ENCODE peak calls at places on chromosomes 2 and 18, in nine cellular contexts. P, G, U, B, I, R, X, S and A are unnamed samples.
A peak's percentile ranks its signal among the peaks of the same experiment; 100 is the strongest.

GRCh38 chr2:28276076-28276618 is 116.5 kb upstream of the FOSL2 start:
- DNase-seq in P (no peak), G (no peak), U (peak; percentile 95), B (no peak), I (no peak), R (peak; percentile 98), X (no peak), S (peak; percentile 95), A (peak; percentile 97)

GRCh38 chr2:1049691-1050090 is 99.0 kb downstream of the SNTG2 start:
- DNase-seq in P (no peak), G (no peak), U (no peak), B (no peak), I (no peak), R (no peak), X (no peak), S (peak; percentile 18), A (peak; percentile 35)

GRCh38 chr2:58992062-58992736 is 751.1 kb upstream of the FANCL start:
- DNase-seq in P (no peak), G (no peak), U (no peak), B (no peak), I (no peak), R (no peak), X (no peak), S (no peak), A (no peak)

GRCh38 chr18:79772865-79773696 is 24.7 kb upstream of the KCNG2 start:
- DNase-seq in P (no peak), G (no peak), U (no peak), B (no peak), I (peak; percentile 14), R (no peak), X (no peak), S (no peak), A (no peak)

GRCh38 chr2:234679766-234680687 is 183.1 kb upstream of the ARL4C start:
- DNase-seq in P (no peak), G (no peak), U (peak; percentile 93), B (no peak), I (peak; percentile 75), R (peak; percentile 92), X (no peak), S (peak; percentile 99), A (peak; percentile 99)

GRCh38 chr2:197191948-197192338 is 118.6 kb downstream of the ANKRD44 start:
- DNase-seq in P (no peak), G (no peak), U (no peak), B (no peak), I (no peak), R (no peak), X (no peak), S (no peak), A (no peak)

GRCh38 chr2:140597836-140598235 is 1533.0 kb downstream of the LRP1B start:
- DNase-seq in P (peak; percentile 69), G (no peak), U (no peak), B (no peak), I (no peak), R (no peak), X (no peak), S (no peak), A (no peak)

GRCh38 chr18:49878567-49878966 is 65.2 kb upstream of the ACAA2 start:
- DNase-seq in P (no peak), G (no peak), U (no peak), B (no peak), I (no peak), R (no peak), X (no peak), S (no peak), A (peak; percentile 15)

GRCh38 chr2:206611191-206611590 is 31.1 kb upstream of the FAM237A start:
- DNase-seq in P (no peak), G (no peak), U (no peak), B (no peak), I (no peak), R (no peak), X (no peak), S (no peak), A (no peak)

GRCh38 chr18:76399613-76400391 is 95.2 kb downstream of the ZNF516 start:
- DNase-seq in P (no peak), G (no peak), U (no peak), B (peak; percentile 38), I (peak; percentile 49), R (no peak), X (no peak), S (no peak), A (no peak)

GRCh38 chr2:177572236-177572671 is 179.7 kb downstream of the AGPS start:
- DNase-seq in P (no peak), G (no peak), U (no peak), B (no peak), I (no peak), R (no peak), X (peak; percentile 19), S (peak; percentile 64), A (peak; percentile 18)

GRCh38 chr18:63320690-63321265 is 1.2 kb upstream of the BCL2 start:
- DNase-seq in P (peak; percentile 67), G (no peak), U (no peak), B (peak; percentile 67), I (peak; percentile 76), R (no peak), X (peak; percentile 46), S (no peak), A (peak; percentile 41)

GRCh38 chr2:31429759-31430438 is 15.4 kb upstream of the XDH start:
- DNase-seq in P (no peak), G (no peak), U (no peak), B (no peak), I (no peak), R (peak; percentile 65), X (no peak), S (no peak), A (peak; percentile 32)

GRCh38 chr2:182291296-182291695 is 135.5 kb downstream of the PDE1A start:
- DNase-seq in P (no peak), G (no peak), U (no peak), B (no peak), I (no peak), R (no peak), X (no peak), S (no peak), A (no peak)

GRCh38 chr2:68466361-68466777 is 725 bp downstream of the FBXO48 start:
- DNase-seq in P (no peak), G (no peak), U (no peak), B (peak; percentile 62), I (no peak), R (no peak), X (peak; percentile 27), S (peak; percentile 77), A (peak; percentile 79)

GRCh38 chr2:181877181-181877664 is 14.3 kb upstream of the ITPRID2 start:
- DNase-seq in P (no peak), G (no peak), U (no peak), B (no peak), I (no peak), R (no peak), X (no peak), S (no peak), A (no peak)

GRCh38 chr2:162506706-162507105 is 162.8 kb downstream of the GCA start:
- DNase-seq in P (no peak), G (no peak), U (no peak), B (no peak), I (no peak), R (no peak), X (no peak), S (no peak), A (no peak)

GRCh38 chr2:199463000-199463692 is 5.4 kb upstream of the SATB2 start:
- DNase-seq in P (peak; percentile 84), G (no peak), U (no peak), B (no peak), I (peak; percentile 85), R (no peak), X (peak; percentile 88), S (peak; percentile 75), A (peak; percentile 62)

GRCh38 chr18:70489556-70489955 is 200.7 kb downstream of the SOCS6 start:
- DNase-seq in P (no peak), G (no peak), U (no peak), B (no peak), I (no peak), R (no peak), X (no peak), S (no peak), A (no peak)
- H3K4me3 ChIP-seq in P (no peak overlapping the region), G (no peak overlapping the region), U (no peak overlapping the region), B (no peak overlapping the region), I (no peak overlapping the region), R (no peak overlapping the region), X (no peak overlapping the region), S (no peak overlapping the region), A (no peak overlapping the region)

GRCh38 chr2:26300234-26300641 is 45.7 kb upstream of the SELENOI start:
- DNase-seq in P (no peak), G (no peak), U (no peak), B (no peak), I (no peak), R (no peak), X (peak; percentile 86), S (peak; percentile 42), A (peak; percentile 50)

GRCh38 chr2:26299488-26300092 is 46.4 kb upstream of the SELENOI start:
- DNase-seq in P (peak; percentile 96), G (no peak), U (no peak), B (peak; percentile 58), I (no peak), R (no peak), X (no peak), S (peak; percentile 55), A (peak; percentile 80)

GRCh38 chr2:26297061-26297460 is 48.9 kb upstream of the SELENOI start:
- DNase-seq in P (no peak), G (no peak), U (no peak), B (no peak), I (no peak), R (no peak), X (no peak), S (no peak), A (no peak)

GRCh38 chr2:26298638-26299393 is 47.1 kb upstream of the SELENOI start:
- DNase-seq in P (peak; percentile 47), G (no peak), U (no peak), B (peak; percentile 75), I (no peak), R (no peak), X (no peak), S (peak; percentile 74), A (peak; percentile 61)

DNA sequence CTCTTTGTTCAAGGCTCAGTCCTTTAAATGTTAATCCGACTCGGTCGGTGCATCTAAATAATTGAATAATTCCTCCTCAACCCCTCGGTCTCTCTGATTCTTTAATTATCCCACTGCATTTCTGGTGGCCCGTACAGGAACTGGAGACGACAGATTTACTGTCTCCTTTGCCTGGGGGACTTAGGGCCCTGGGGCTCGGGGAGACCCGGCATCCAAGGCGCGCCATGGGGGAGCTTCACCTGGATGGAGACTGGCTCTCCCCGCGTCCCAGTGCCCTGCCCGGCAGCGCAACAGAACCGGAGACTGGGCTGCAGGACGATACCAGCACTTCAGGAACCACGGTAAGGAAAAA is 47.7 kb upstream of the SELENOI start:
- DNase-seq in P (peak; percentile 48), G (no peak), U (no peak), B (no peak), I (no peak), R (no peak), X (peak; percentile 50), S (no peak), A (no peak)
- H3K4me3 ChIP-seq in P (peak overlapping the region; percentile 61), G (peak overlapping the region; percentile 37), U (peak overlapping the region; percentile 39), B (peak overlapping the region; percentile 78), I (peak overlapping the region; percentile 66), R (no peak overlapping the region), X (peak overlapping the region; percentile 36), S (peak overlapping the region; percentile 66), A (peak overlapping the region; percentile 9)

GRCh38 chr18:36126668-36127067 is 2.5 kb downstream of the SLC39A6 start:
- DNase-seq in P (no peak), G (no peak), U (no peak), B (no peak), I (no peak), R (no peak), X (no peak), S (no peak), A (no peak)
- H3K4me3 ChIP-seq in P (no peak overlapping the region), G (no peak overlapping the region), U (no peak overlapping the region), B (no peak overlapping the region), I (no peak overlapping the region), R (no peak overlapping the region), X (no peak overlapping the region), S (no peak overlapping the region), A (no peak overlapping the region)

GRCh38 chr2:232875256-232876070 is 5.4 kb downstream of the SNORC start:
- DNase-seq in P (peak; percentile 62), G (no peak), U (no peak), B (no peak), I (no peak), R (no peak), X (peak; percentile 42), S (no peak), A (no peak)
- H3K4me3 ChIP-seq in P (peak overlapping the region; percentile 64), G (peak overlapping the region; percentile 39), U (no peak overlapping the region), B (no peak overlapping the region), I (peak overlapping the region; percentile 71), R (peak overlapping the region; percentile 48), X (peak overlapping the region; percentile 68), S (no peak overlapping the region), A (no peak overlapping the region)